ENCODE peak calls at places on chromosomes 2 and 18, in ten cellular contexts. D, V, B, T, P, L, G, A, M and I are unnamed samples.

GRCh38 chr18:9653390-9653789 is 39.0 kb upstream of the PPP4R1 start:
- DNase-seq in G (no peak), B (no peak), V (no peak), P (no peak), L (peak), A (no peak), T (peak), M (peak), D (peak), I (no peak)

GRCh38 chr2:8569332-8569930 is 112.4 kb upstream of the ID2 start:
- DNase-seq in L (no peak), D (no peak), A (no peak), B (no peak), V (no peak), M (peak), T (no peak), G (no peak), P (no peak), I (no peak)

GRCh38 chr2:114442545-114442944 is at the start of gene DPP10:
- DNase-seq in G (no peak), M (no peak), P (no peak), D (no peak), L (no peak), T (no peak), V (no peak), B (no peak), A (peak), I (peak)

GRCh38 chr2:125424386-125424785 is 1231.6 kb upstream of the GYPC start:
- DNase-seq in B (no peak), V (no peak), A (no peak), M (no peak), G (no peak), T (no peak), P (no peak), D (no peak), L (no peak), I (no peak)

GRCh38 chr18:12837747-12838146 is 46.3 kb downstream of the PTPN2 start:
- DNase-seq in T (no peak), L (no peak), M (no peak), P (no peak), V (no peak), B (no peak), G (no peak), A (no peak), D (no peak), I (no peak)

GRCh38 chr2:8365331-8365910 is 316.4 kb upstream of the ID2 start:
- DNase-seq in L (no peak), D (no peak), M (no peak), A (no peak), G (no peak), B (no peak), P (no peak), V (no peak), T (no peak), I (no peak)

GRCh38 chr18:31617029-31617717 is 25.5 kb downstream of the TTR start:
- DNase-seq in D (no peak), G (no peak), P (no peak), V (no peak), L (no peak), M (no peak), B (no peak), A (no peak), T (no peak), I (no peak)

GRCh38 chr2:164717000-164717597 is 95.8 kb upstream of the GRB14 start:
- DNase-seq in P (no peak), L (no peak), D (no peak), T (no peak), V (no peak), M (no peak), G (no peak), B (no peak), A (peak), I (peak)

GRCh38 chr18:56702946-56703345 is 51.8 kb downstream of the WDR7 start:
- DNase-seq in G (peak), D (no peak), A (peak), M (no peak), L (no peak), V (no peak), T (peak), P (no peak), B (no peak), I (no peak)

GRCh38 chr18:79523221-79523737 is 127.5 kb downstream of the NFATC1 start:
- DNase-seq in V (no peak), L (no peak), B (peak), G (no peak), M (no peak), A (no peak), D (peak), P (no peak), T (no peak), I (no peak)

GRCh38 chr18:2917255-2918047 is 70.6 kb downstream of the EMILIN2 start:
- DNase-seq in V (no peak), A (no peak), D (no peak), G (no peak), M (no peak), P (no peak), L (no peak), B (peak), T (no peak), I (no peak)

GRCh38 chr2:236521556-236521955 is 48.1 kb upstream of the ACKR3 start:
- DNase-seq in M (no peak), A (no peak), G (no peak), D (no peak), P (no peak), L (no peak), B (no peak), V (no peak), T (no peak), I (no peak)

GRCh38 chr2:232085179-232085578 is 123.7 kb downstream of the DIS3L2 start:
- DNase-seq in M (no peak), G (no peak), L (no peak), A (no peak), V (no peak), B (no peak), D (no peak), P (no peak), T (peak), I (no peak)

GRCh38 chr2:169298007-169298406 is 64.3 kb downstream of the LRP2 start:
- DNase-seq in V (no peak), B (no peak), A (no peak), P (no peak), G (no peak), M (no peak), T (no peak), L (no peak), D (no peak), I (no peak)

GRCh38 chr2:190663348-190663747 is 14.5 kb downstream of the NAB1 start:
- DNase-seq in D (no peak), T (no peak), L (no peak), V (no peak), P (no peak), G (no peak), B (no peak), A (no peak), M (no peak), I (no peak)

GRCh38 chr2:144666032-144666431 is 146.1 kb upstream of the ZEB2 start:
- DNase-seq in P (no peak), L (no peak), D (no peak), B (no peak), M (no peak), A (no peak), T (no peak), V (no peak), G (no peak), I (no peak)

GRCh38 chr2:62178741-62179271 is 17.1 kb upstream of the B3GNT2 start:
- DNase-seq in L (no peak), A (no peak), P (no peak), B (no peak), T (no peak), M (peak), G (no peak), D (no peak), V (no peak), I (no peak)

GRCh38 chr2:222610746-222611145 is 45.1 kb downstream of the FARSB start:
- DNase-seq in T (no peak), A (no peak), D (no peak), B (no peak), V (no peak), M (no peak), L (no peak), G (no peak), P (no peak), I (no peak)

GRCh38 chr2:96907405-96908041 is 37.6 kb upstream of the SEMA4C start:
- DNase-seq in A (peak), D (peak), M (peak), L (peak), T (no peak), G (peak), B (peak), P (no peak), V (no peak), I (no peak)

GRCh38 chr18:8820701-8821465 is 115.5 kb downstream of the MTCL1 start:
- DNase-seq in D (no peak), T (no peak), P (no peak), L (no peak), M (no peak), G (no peak), B (no peak), A (no peak), V (no peak), I (no peak)

GRCh38 chr2:230692760-230693159 is 19.9 kb upstream of the CAB39 start:
- DNase-seq in P (no peak), B (no peak), G (no peak), L (no peak), M (no peak), V (no peak), D (no peak), A (no peak), T (no peak), I (no peak)